ENCODE peak calls at places on chromosome 10, in seven cellular contexts. One of them, this sample, is unnamed.

GRCh38 chr10:6195376-6195775 is 7.4 kb upstream of the PFKFB3 start:
- DNase-seq in EH: peak; percentile 74
- DNase-seq in Peyer's patch: no peak
- DNase-seq in stimulated activated CD8-positive, alpha-beta memory T cell treated with anti-CD3 and anti-CD28 coated beads, Interleukin-4, amount 100 ng/mL, for 4 hours: no peak
- DNase-seq in endothelial cell: no peak
- DNase-seq in CD8-positive, alpha-beta memory T cell: no peak
- DNase-seq in HCEC 1CT: peak; percentile 32
- DNase-seq in this sample: peak; percentile 61

GRCh38 chr10:12353399-12354027 is 4.2 kb downstream of the CAMK1D start:
- DNase-seq in EH: no peak
- DNase-seq in Peyer's patch: no peak
- DNase-seq in stimulated activated CD8-positive, alpha-beta memory T cell treated with anti-CD3 and anti-CD28 coated beads, Interleukin-4, amount 100 ng/mL, for 4 hours: no peak
- DNase-seq in endothelial cell: no peak
- DNase-seq in CD8-positive, alpha-beta memory T cell: no peak
- DNase-seq in HCEC 1CT: no peak
- DNase-seq in this sample: no peak

GRCh38 chr10:132865236-132865635 is 77.1 kb downstream of the CFAP46 start:
- DNase-seq in EH: no peak
- DNase-seq in Peyer's patch: peak; percentile 17
- DNase-seq in stimulated activated CD8-positive, alpha-beta memory T cell treated with anti-CD3 and anti-CD28 coated beads, Interleukin-4, amount 100 ng/mL, for 4 hours: no peak
- DNase-seq in endothelial cell: no peak
- DNase-seq in CD8-positive, alpha-beta memory T cell: no peak
- DNase-seq in HCEC 1CT: no peak
- DNase-seq in this sample: no peak

GRCh38 chr10:132536241-132536963 is 1.2 kb upstream of the INPP5A start:
- DNase-seq in EH: no peak
- DNase-seq in Peyer's patch: peak; percentile 60
- DNase-seq in stimulated activated CD8-positive, alpha-beta memory T cell treated with anti-CD3 and anti-CD28 coated beads, Interleukin-4, amount 100 ng/mL, for 4 hours: no peak
- DNase-seq in endothelial cell: no peak
- DNase-seq in CD8-positive, alpha-beta memory T cell: no peak
- DNase-seq in HCEC 1CT: no peak
- DNase-seq in this sample: no peak

GRCh38 chr10:6018422-6018821 is 41.1 kb upstream of the IL15RA start:
- DNase-seq in EH: no peak
- DNase-seq in Peyer's patch: no peak
- DNase-seq in stimulated activated CD8-positive, alpha-beta memory T cell treated with anti-CD3 and anti-CD28 coated beads, Interleukin-4, amount 100 ng/mL, for 4 hours: no peak
- DNase-seq in endothelial cell: no peak
- DNase-seq in CD8-positive, alpha-beta memory T cell: no peak
- DNase-seq in HCEC 1CT: no peak
- DNase-seq in this sample: no peak

GRCh38 chr10:118958984-118959916 is 70.3 kb upstream of the NANOS1 start:
- DNase-seq in EH: peak; percentile 85
- DNase-seq in Peyer's patch: peak; percentile 51
- DNase-seq in stimulated activated CD8-positive, alpha-beta memory T cell treated with anti-CD3 and anti-CD28 coated beads, Interleukin-4, amount 100 ng/mL, for 4 hours: no peak
- DNase-seq in endothelial cell: no peak
- DNase-seq in CD8-positive, alpha-beta memory T cell: no peak
- DNase-seq in HCEC 1CT: peak; percentile 81
- DNase-seq in this sample: peak; percentile 46

GRCh38 chr10:28480566-28480965 is 52.4 kb upstream of the WAC start:
- DNase-seq in EH: no peak
- DNase-seq in Peyer's patch: no peak
- DNase-seq in stimulated activated CD8-positive, alpha-beta memory T cell treated with anti-CD3 and anti-CD28 coated beads, Interleukin-4, amount 100 ng/mL, for 4 hours: no peak
- DNase-seq in endothelial cell: no peak
- DNase-seq in CD8-positive, alpha-beta memory T cell: no peak
- DNase-seq in HCEC 1CT: no peak
- DNase-seq in this sample: no peak

GRCh38 chr10:131571346-131571745 is 259.8 kb upstream of the TCERG1L start:
- DNase-seq in EH: no peak
- DNase-seq in Peyer's patch: peak; percentile 11
- DNase-seq in stimulated activated CD8-positive, alpha-beta memory T cell treated with anti-CD3 and anti-CD28 coated beads, Interleukin-4, amount 100 ng/mL, for 4 hours: no peak
- DNase-seq in endothelial cell: no peak
- DNase-seq in CD8-positive, alpha-beta memory T cell: no peak
- DNase-seq in HCEC 1CT: no peak
- DNase-seq in this sample: no peak

GRCh38 chr10:132266594-132267161 is 41.1 kb downstream of the STK32C start:
- DNase-seq in EH: no peak
- DNase-seq in Peyer's patch: no peak
- DNase-seq in stimulated activated CD8-positive, alpha-beta memory T cell treated with anti-CD3 and anti-CD28 coated beads, Interleukin-4, amount 100 ng/mL, for 4 hours: no peak
- DNase-seq in endothelial cell: no peak
- DNase-seq in CD8-positive, alpha-beta memory T cell: no peak
- DNase-seq in HCEC 1CT: no peak
- DNase-seq in this sample: no peak

GRCh38 chr10:99945286-99945685 is 64.5 kb downstream of the DNMBP start:
- DNase-seq in EH: peak; percentile 72
- DNase-seq in Peyer's patch: no peak
- DNase-seq in stimulated activated CD8-positive, alpha-beta memory T cell treated with anti-CD3 and anti-CD28 coated beads, Interleukin-4, amount 100 ng/mL, for 4 hours: no peak
- DNase-seq in endothelial cell: no peak
- DNase-seq in CD8-positive, alpha-beta memory T cell: no peak
- DNase-seq in HCEC 1CT: peak; percentile 84
- DNase-seq in this sample: peak; percentile 73

GRCh38 chr10:71218833-71219120 is 6.4 kb downstream of the UNC5B start:
- DNase-seq in EH: no peak
- DNase-seq in Peyer's patch: peak; percentile 22
- DNase-seq in stimulated activated CD8-positive, alpha-beta memory T cell treated with anti-CD3 and anti-CD28 coated beads, Interleukin-4, amount 100 ng/mL, for 4 hours: no peak
- DNase-seq in endothelial cell: no peak
- DNase-seq in CD8-positive, alpha-beta memory T cell: no peak
- DNase-seq in HCEC 1CT: no peak
- DNase-seq in this sample: no peak

GRCh38 chr10:14384096-14384730 is 53.5 kb upstream of the FRMD4A start:
- DNase-seq in EH: peak; percentile 46
- DNase-seq in Peyer's patch: no peak
- DNase-seq in stimulated activated CD8-positive, alpha-beta memory T cell treated with anti-CD3 and anti-CD28 coated beads, Interleukin-4, amount 100 ng/mL, for 4 hours: no peak
- DNase-seq in endothelial cell: no peak
- DNase-seq in CD8-positive, alpha-beta memory T cell: no peak
- DNase-seq in HCEC 1CT: no peak
- DNase-seq in this sample: peak; percentile 43

GRCh38 chr10:63819753-63820347 is 298.6 kb downstream of the REEP3 start:
- DNase-seq in EH: peak; percentile 69
- DNase-seq in Peyer's patch: peak; percentile 82
- DNase-seq in stimulated activated CD8-positive, alpha-beta memory T cell treated with anti-CD3 and anti-CD28 coated beads, Interleukin-4, amount 100 ng/mL, for 4 hours: no peak
- DNase-seq in endothelial cell: peak; percentile 74
- DNase-seq in CD8-positive, alpha-beta memory T cell: no peak
- DNase-seq in HCEC 1CT: peak; percentile 72
- DNase-seq in this sample: peak; percentile 62

GRCh38 chr10:131857156-131858117 is 43.4 kb upstream of the PPP2R2D start:
- DNase-seq in EH: no peak
- DNase-seq in Peyer's patch: peak; percentile 28
- DNase-seq in stimulated activated CD8-positive, alpha-beta memory T cell treated with anti-CD3 and anti-CD28 coated beads, Interleukin-4, amount 100 ng/mL, for 4 hours: no peak
- DNase-seq in endothelial cell: no peak
- DNase-seq in CD8-positive, alpha-beta memory T cell: no peak
- DNase-seq in HCEC 1CT: no peak
- DNase-seq in this sample: no peak

GRCh38 chr10:48623009-48623408 is 18.1 kb upstream of the ARHGAP22 start:
- DNase-seq in EH: no peak
- DNase-seq in Peyer's patch: no peak
- DNase-seq in stimulated activated CD8-positive, alpha-beta memory T cell treated with anti-CD3 and anti-CD28 coated beads, Interleukin-4, amount 100 ng/mL, for 4 hours: no peak
- DNase-seq in endothelial cell: no peak
- DNase-seq in CD8-positive, alpha-beta memory T cell: no peak
- DNase-seq in HCEC 1CT: no peak
- DNase-seq in this sample: no peak

GRCh38 chr10:42769653-42770052 is 12.9 kb upstream of the BMS1 start:
- DNase-seq in EH: no peak
- DNase-seq in Peyer's patch: no peak
- DNase-seq in stimulated activated CD8-positive, alpha-beta memory T cell treated with anti-CD3 and anti-CD28 coated beads, Interleukin-4, amount 100 ng/mL, for 4 hours: no peak
- DNase-seq in endothelial cell: no peak
- DNase-seq in CD8-positive, alpha-beta memory T cell: no peak
- DNase-seq in HCEC 1CT: no peak
- DNase-seq in this sample: no peak

GRCh38 chr10:14293516-14293915 is 37.2 kb downstream of the FRMD4A start:
- DNase-seq in EH: no peak
- DNase-seq in Peyer's patch: no peak
- DNase-seq in stimulated activated CD8-positive, alpha-beta memory T cell treated with anti-CD3 and anti-CD28 coated beads, Interleukin-4, amount 100 ng/mL, for 4 hours: no peak
- DNase-seq in endothelial cell: no peak
- DNase-seq in CD8-positive, alpha-beta memory T cell: no peak
- DNase-seq in HCEC 1CT: peak; percentile 5
- DNase-seq in this sample: no peak

GRCh38 chr10:80161321-80162084 is 29.0 kb downstream of the PLAC9 start:
- DNase-seq in EH: no peak
- DNase-seq in Peyer's patch: no peak
- DNase-seq in stimulated activated CD8-positive, alpha-beta memory T cell treated with anti-CD3 and anti-CD28 coated beads, Interleukin-4, amount 100 ng/mL, for 4 hours: no peak
- DNase-seq in endothelial cell: peak; percentile 21
- DNase-seq in CD8-positive, alpha-beta memory T cell: no peak
- DNase-seq in HCEC 1CT: no peak
- DNase-seq in this sample: no peak

GRCh38 chr10:4383683-4384082 is 442.3 kb upstream of the AKR1E2 start:
- DNase-seq in EH: peak; percentile 32
- DNase-seq in Peyer's patch: no peak
- DNase-seq in stimulated activated CD8-positive, alpha-beta memory T cell treated with anti-CD3 and anti-CD28 coated beads, Interleukin-4, amount 100 ng/mL, for 4 hours: no peak
- DNase-seq in endothelial cell: no peak
- DNase-seq in CD8-positive, alpha-beta memory T cell: no peak
- DNase-seq in HCEC 1CT: no peak
- DNase-seq in this sample: peak; percentile 25

GRCh38 chr10:98074315-98074911 is 44.0 kb upstream of the CRTAC1 start:
- DNase-seq in EH: peak; percentile 12
- DNase-seq in Peyer's patch: no peak
- DNase-seq in stimulated activated CD8-positive, alpha-beta memory T cell treated with anti-CD3 and anti-CD28 coated beads, Interleukin-4, amount 100 ng/mL, for 4 hours: no peak
- DNase-seq in endothelial cell: peak; percentile 46
- DNase-seq in CD8-positive, alpha-beta memory T cell: no peak
- DNase-seq in HCEC 1CT: no peak
- DNase-seq in this sample: no peak

GRCh38 chr10:124728071-124728829 is 15.9 kb downstream of the FAM53B start:
- DNase-seq in EH: no peak
- DNase-seq in Peyer's patch: peak; percentile 70
- DNase-seq in stimulated activated CD8-positive, alpha-beta memory T cell treated with anti-CD3 and anti-CD28 coated beads, Interleukin-4, amount 100 ng/mL, for 4 hours: no peak
- DNase-seq in endothelial cell: no peak
- DNase-seq in CD8-positive, alpha-beta memory T cell: no peak
- DNase-seq in HCEC 1CT: no peak
- DNase-seq in this sample: no peak

GRCh38 chr10:98855403-98856189 is 380.1 kb downstream of the HPSE2 start:
- DNase-seq in EH: no peak
- DNase-seq in Peyer's patch: no peak
- DNase-seq in stimulated activated CD8-positive, alpha-beta memory T cell treated with anti-CD3 and anti-CD28 coated beads, Interleukin-4, amount 100 ng/mL, for 4 hours: no peak
- DNase-seq in endothelial cell: no peak
- DNase-seq in CD8-positive, alpha-beta memory T cell: no peak
- DNase-seq in HCEC 1CT: no peak
- DNase-seq in this sample: no peak

GRCh38 chr10:75726522-75727493 is 295.4 kb downstream of the LRMDA start:
- DNase-seq in EH: no peak
- DNase-seq in Peyer's patch: no peak
- DNase-seq in stimulated activated CD8-positive, alpha-beta memory T cell treated with anti-CD3 and anti-CD28 coated beads, Interleukin-4, amount 100 ng/mL, for 4 hours: no peak
- DNase-seq in endothelial cell: no peak
- DNase-seq in CD8-positive, alpha-beta memory T cell: no peak
- DNase-seq in HCEC 1CT: no peak
- DNase-seq in this sample: no peak

GRCh38 chr10:17841055-17841454 is 31.9 kb downstream of the MRC1 start:
- DNase-seq in EH: no peak
- DNase-seq in Peyer's patch: no peak
- DNase-seq in stimulated activated CD8-positive, alpha-beta memory T cell treated with anti-CD3 and anti-CD28 coated beads, Interleukin-4, amount 100 ng/mL, for 4 hours: no peak
- DNase-seq in endothelial cell: no peak
- DNase-seq in CD8-positive, alpha-beta memory T cell: no peak
- DNase-seq in HCEC 1CT: peak; percentile 66
- DNase-seq in this sample: no peak

GRCh38 chr10:10320981-10321380 is 696.7 kb upstream of the CELF2 start:
- DNase-seq in EH: peak; percentile 6
- DNase-seq in Peyer's patch: no peak
- DNase-seq in stimulated activated CD8-positive, alpha-beta memory T cell treated with anti-CD3 and anti-CD28 coated beads, Interleukin-4, amount 100 ng/mL, for 4 hours: no peak
- DNase-seq in endothelial cell: no peak
- DNase-seq in CD8-positive, alpha-beta memory T cell: no peak
- DNase-seq in HCEC 1CT: no peak
- DNase-seq in this sample: peak; percentile 63

This sample was measured in stromal cell of bone marrow.